ENCODE peak calls at places on chromosomes 1 and 21, in ten cellular contexts. D is mesothelial cell of epicardium, J is NCI-H2029 treated with DMSO at 0.1 percent for 48 hours, K is DMS 273 treated with DMSO at 0.1 percent for 48 hours, M is NCI-H1092, S is brain microvascular endothelial cell, P is left lobe of liver, T is HT-29, O is lower lobe of right lung, Z is GF-D8. F is an unnamed sample.

GRCh38 chr1:35882945-35883680 is at the start of gene AGO1:
- DNase-seq in J (peak), P (peak), S (peak), Z (peak), K (peak), D (peak), T (peak), O (peak), M (peak), F (peak)

GRCh38 chr1:55575571-55576279 is 360.6 kb upstream of the USP24 start:
- DNase-seq in K (no peak), J (peak), Z (no peak), O (no peak), S (no peak), P (no peak), D (no peak), T (no peak), M (no peak), F (no peak)

GRCh38 chr1:91527781-91528180 is 27.1 kb downstream of the CDC7 start:
- DNase-seq in P (no peak), J (no peak), K (no peak), O (no peak), M (no peak), T (no peak), S (no peak), Z (no peak), D (no peak), F (no peak)

GRCh38 chr1:17728123-17728522 is 27.0 kb upstream of the ACTL8 start:
- DNase-seq in O (no peak), K (no peak), T (no peak), D (no peak), J (no peak), Z (no peak), M (no peak), P (no peak), S (no peak), F (no peak)

GRCh38 chr1:207856276-207857023 is 54.5 kb downstream of the CD34 start:
- DNase-seq in Z (no peak), P (no peak), K (no peak), T (no peak), D (no peak), M (no peak), O (no peak), J (no peak), S (no peak), F (no peak)

GRCh38 chr1:155706101-155706619 is 17.3 kb downstream of the DAP3 start:
- DNase-seq in J (no peak), K (no peak), O (no peak), S (peak), D (no peak), Z (no peak), P (no peak), M (no peak), T (no peak), F (no peak)

GRCh38 chr1:55669308-55669707 is 454.1 kb upstream of the USP24 start:
- DNase-seq in S (no peak), M (no peak), J (no peak), K (no peak), P (no peak), D (no peak), O (no peak), T (no peak), Z (no peak), F (no peak)

GRCh38 chr1:51861669-51862068 is 16.9 kb downstream of the NRDC start:
- DNase-seq in S (no peak), P (no peak), M (no peak), K (no peak), D (no peak), J (no peak), O (no peak), Z (no peak), T (no peak), F (no peak)

GRCh38 chr21:29849735-29850176 is 90.0 kb downstream of the GRIK1 start:
- DNase-seq in T (peak), K (peak), M (peak), S (peak), O (no peak), Z (peak), D (no peak), J (peak), P (peak), F (peak)

GRCh38 chr1:17109897-17110554 is 9.2 kb downstream of the PADI2 start:
- DNase-seq in K (no peak), T (no peak), M (peak), P (no peak), S (no peak), J (peak), O (no peak), Z (no peak), D (no peak), F (no peak)

GRCh38 chr1:201396859-201397464 is 2.2 kb downstream of the LAD1 start:
- DNase-seq in Z (no peak), T (peak), K (no peak), O (peak), M (no peak), J (no peak), P (peak), S (no peak), D (no peak), F (no peak)